ENCODE peak calls at places on chromosome 10, in four cellular contexts. Y, F, A and O are unnamed samples.

GRCh38 chr10:125886914-125887512 is 5.9 kb upstream of the DHX32 start:
- DNase-seq in F (no peak), Y (no peak), A (no peak), O (no peak)

GRCh38 chr10:34766256-34766580 is 48.9 kb downstream of the PARD3 start:
- DNase-seq in A (no peak), F (no peak), Y (no peak), O (no peak)

GRCh38 chr10:43409385-43410109 is 561 bp upstream of the HNRNPF start:
- DNase-seq in F (no peak), A (peak), Y (no peak), O (no peak)

GRCh38 chr10:11715815-11716494 is 26.2 kb upstream of the ECHDC3 start:
- DNase-seq in F (no peak), A (no peak), Y (no peak), O (no peak)

GRCh38 chr10:110005716-110006115 is 2.1 kb upstream of the ADD3 start:
- DNase-seq in A (no peak), F (no peak), Y (no peak), O (no peak)

GRCh38 chr10:88830643-88831277 is 20.9 kb downstream of the ANKRD22 start:
- DNase-seq in Y (no peak), A (no peak), F (no peak), O (no peak)

GRCh38 chr10:33594475-33594874 is 260.0 kb upstream of the NRP1 start:
- DNase-seq in A (no peak), F (no peak), Y (no peak), O (no peak)

GRCh38 chr10:12832096-12832495 is 169.4 kb downstream of the CCDC3 start:
- DNase-seq in F (no peak), Y (no peak), A (no peak), O (no peak)

GRCh38 chr10:26855186-26855585 is 5.6 kb downstream of the ABI1 start:
- DNase-seq in F (no peak), Y (no peak), A (no peak), O (no peak)

GRCh38 chr10:70478191-70479160 is at the start of gene PALD1:
- DNase-seq in Y (peak), A (peak), F (peak), O (no peak)

GRCh38 chr10:24866615-24867583 is 85.5 kb downstream of the PRTFDC1 start:
- DNase-seq in Y (no peak), A (no peak), F (no peak), O (no peak)

GRCh38 chr10:124041684-124042445 is 51.5 kb downstream of the CHST15 start:
- DNase-seq in F (no peak), A (no peak), Y (no peak), O (no peak)

GRCh38 chr10:48607356-48608278 is 2.7 kb upstream of the ARHGAP22 start:
- DNase-seq in A (no peak), Y (no peak), F (no peak), O (no peak)